ENCODE peak calls at places on chromosomes 11 and 22, in nine cellular contexts. K is A549; D is CD8-positive, alpha-beta T cell; H is central memory CD4-positive, alpha-beta T cell; J is body of pancreas; X is HCT116; G is brain microvascular endothelial cell; B is left cardiac atrium; F is AG04450. U is an unnamed sample.

GRCh38 chr22:40391417-40391816 is 21.0 kb downstream of the SGSM3 start:
- DNase-seq in K (no peak), D (no peak), H (no peak), J (no peak), X (no peak), G (no peak), B (no peak), F (no peak), U (no peak)

GRCh38 chr11:70885721-70886305 is 366.6 kb downstream of the SHANK2 start:
- DNase-seq in K (no peak), D (no peak), H (no peak), J (no peak), X (no peak), G (peak), B (no peak), F (no peak), U (peak)

GRCh38 chr11:111976614-111977140 is 39.5 kb downstream of the DIXDC1 start:
- DNase-seq in K (no peak), D (no peak), H (no peak), J (no peak), X (no peak), G (no peak), B (peak), F (no peak), U (peak)

GRCh38 chr11:57426439-57426753 is 525 bp downstream of the SLC43A3 start:
- DNase-seq in K (no peak), D (no peak), H (no peak), J (no peak), X (no peak), G (no peak), B (no peak), F (no peak), U (no peak)

GRCh38 chr22:44991218-44991617 is 18.6 kb downstream of the PHF21B start:
- DNase-seq in K (no peak), D (no peak), H (no peak), J (no peak), X (no peak), G (no peak), B (no peak), F (no peak), U (no peak)

GRCh38 chr22:28817919-28818859 is 17.8 kb upstream of the XBP1 start:
- DNase-seq in K (no peak), D (no peak), H (no peak), J (peak), X (no peak), G (no peak), B (no peak), F (no peak), U (no peak)

GRCh38 chr11:107011977-107012376 is 6.3 kb downstream of the GUCY1A2 start:
- DNase-seq in K (no peak), D (no peak), H (no peak), J (no peak), X (no peak), G (peak), B (no peak), F (no peak), U (peak)

GRCh38 chr11:59918494-59918893 is 19.7 kb upstream of the OOSP1 start:
- DNase-seq in K (no peak), D (no peak), H (no peak), J (no peak), X (no peak), G (peak), B (no peak), F (no peak), U (no peak)

GRCh38 chr11:60193687-60194433 is 11.0 kb upstream of the MS4A6A start:
- DNase-seq in K (peak), D (peak), H (peak), J (peak), X (peak), G (peak), B (peak), F (no peak), U (peak)

GRCh38 chr22:42649261-42650056 is at the start of gene CYB5R3:
- DNase-seq in K (peak), D (peak), H (peak), J (peak), X (peak), G (peak), B (peak), F (no peak), U (peak)

GRCh38 chr11:20596629-20597129 is 2.7 kb upstream of the SLC6A5 start:
- DNase-seq in K (no peak), D (no peak), H (no peak), J (no peak), X (no peak), G (no peak), B (no peak), F (no peak), U (no peak)

GRCh38 chr22:46180370-46181137 is 30.2 kb downstream of the PPARA start:
- DNase-seq in K (no peak), D (no peak), H (no peak), J (no peak), X (no peak), G (no peak), B (no peak), F (no peak), U (no peak)

GRCh38 chr11:61978703-61979661 is 11.5 kb upstream of the FTH1 start:
- DNase-seq in K (no peak), D (no peak), H (no peak), J (peak), X (no peak), G (no peak), B (no peak), F (no peak), U (peak)

GRCh38 chr11:30585067-30585891 is 874 bp downstream of the MPPED2 start:
- DNase-seq in K (peak), D (no peak), H (no peak), J (peak), X (no peak), G (no peak), B (peak), F (no peak), U (no peak)

GRCh38 chr22:23762866-23763578 is at the start of gene C22orf15:
- DNase-seq in K (no peak), D (peak), H (no peak), J (no peak), X (no peak), G (no peak), B (no peak), F (no peak), U (peak)

GRCh38 chr11:19903620-19904069 is 191.0 kb downstream of the NAV2 start:
- DNase-seq in K (peak), D (peak), H (no peak), J (peak), X (peak), G (peak), B (peak), F (peak), U (peak)

GRCh38 chr22:33050614-33051230 is 7.5 kb downstream of the SYN3 start:
- DNase-seq in K (no peak), D (no peak), H (no peak), J (no peak), X (no peak), G (no peak), B (no peak), F (no peak), U (no peak)